ENCODE peak calls at places on chromosomes 4 and X, in five cellular contexts. H is A673, X is PC-3, V is fibroblast of lung, P is HepG2. A is an unnamed sample. For H3K4me1, the result is how much of the 10 kb centered on the place peaks cover.

GRCh38 chr4:83207497-83208105 is 77.0 kb downstream of the COQ2 start:
- DNase-seq in P (no peak), X (peak), V (peak), H (no peak), A (peak)

GRCh38 chr4:7280906-7281305 is 88.6 kb downstream of the SORCS2 start:
- DNase-seq in P (no peak), V (peak), H (no peak), X (peak), A (peak)

GRCh38 chrX:119155416-119156035 is 27.9 kb upstream of the KIAA1210 start:
- DNase-seq in H (peak), P (no peak), X (peak), V (peak), A (peak)

GRCh38 chr4:183763990-183764754 is 105.1 kb downstream of the TRAPPC11 start:
- DNase-seq in H (no peak), P (no peak), X (no peak), V (no peak), A (no peak)

GRCh38 chrX:77658886-77659285 is 127.1 kb downstream of the ATRX start:
- DNase-seq in H (no peak), P (no peak), V (no peak), X (no peak), A (no peak)

GRCh38 chr4:61505773-61506640 is 305.9 kb downstream of the ADGRL3 start:
- DNase-seq in X (no peak), P (no peak), V (no peak), H (no peak), A (no peak)

GRCh38 chrX:67353651-67354370 is 190.0 kb upstream of the AR start:
- DNase-seq in P (no peak), H (no peak), V (peak), X (no peak), A (no peak)

GRCh38 chrX:7698248-7698647 is 144.7 kb upstream of the VCX start:
- DNase-seq in V (no peak), H (no peak), P (no peak), X (no peak), A (no peak)

GRCh38 chrX:12563121-12563520 is 228.1 kb upstream of the PRPS2 start:
- DNase-seq in P (no peak), V (peak), H (no peak), X (peak), A (peak)

GRCh38 chr4:150115851-150116250 is 37.6 kb downstream of the DCLK2 start:
- DNase-seq in V (no peak), P (no peak), H (no peak), X (no peak), A (no peak)
- H3K4me1 ChIP-seq in V (under half), P (under half), H (under half), X (under half), A (under half)

GRCh38 chrX:25005034-25005381 is 10.8 kb downstream of the ARX start:
- DNase-seq in H (no peak), V (no peak), P (no peak), X (no peak), A (no peak)

GRCh38 chrX:25004040-25004439 is 11.7 kb downstream of the ARX start:
- DNase-seq in V (no peak), H (no peak), X (no peak), P (no peak), A (no peak)

GRCh38 chrX:25005382-25006185 is 10.2 kb downstream of the ARX start:
- DNase-seq in H (no peak), X (no peak), V (no peak), P (no peak), A (no peak)

GRCh38 chrX:25003066-25003849 is 12.5 kb downstream of the ARX start:
- DNase-seq in P (no peak), X (no peak), H (no peak), V (no peak), A (no peak)

DNA sequence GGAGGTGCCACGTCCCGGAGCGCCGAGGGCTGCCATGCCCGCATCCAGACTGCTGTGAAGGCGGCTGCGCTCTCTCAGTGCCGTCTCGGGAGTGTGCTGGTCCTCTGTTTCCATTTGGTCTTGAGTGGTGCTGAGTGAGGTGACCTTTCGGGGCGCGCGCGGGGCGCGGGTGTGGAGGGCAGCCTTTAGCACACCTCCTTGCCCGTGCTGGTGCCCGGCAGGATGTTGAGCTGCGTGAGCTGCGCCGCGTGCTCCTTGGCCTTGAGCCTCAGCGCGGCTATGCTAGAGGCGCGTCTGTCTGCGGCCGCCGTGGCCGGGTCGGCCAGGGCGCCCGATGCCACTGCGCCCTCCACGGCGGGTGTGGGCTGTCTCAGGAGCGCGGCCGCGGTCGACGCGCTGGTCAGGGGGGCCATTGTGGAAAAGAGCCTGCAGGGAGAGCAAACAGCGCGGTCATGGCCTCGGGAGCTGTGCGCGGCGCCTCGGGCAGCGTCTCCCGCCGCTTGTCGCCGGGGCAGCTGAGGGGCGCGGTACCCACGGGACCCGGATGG is 11.2 kb downstream of the ARX start:
- DNase-seq in H (no peak), P (no peak), X (no peak), V (no peak), A (no peak)
- TF ChIP-seq EZH2 in H (no peak), P (no peak), X (peak), V (peak), A (no peak)

DNA sequence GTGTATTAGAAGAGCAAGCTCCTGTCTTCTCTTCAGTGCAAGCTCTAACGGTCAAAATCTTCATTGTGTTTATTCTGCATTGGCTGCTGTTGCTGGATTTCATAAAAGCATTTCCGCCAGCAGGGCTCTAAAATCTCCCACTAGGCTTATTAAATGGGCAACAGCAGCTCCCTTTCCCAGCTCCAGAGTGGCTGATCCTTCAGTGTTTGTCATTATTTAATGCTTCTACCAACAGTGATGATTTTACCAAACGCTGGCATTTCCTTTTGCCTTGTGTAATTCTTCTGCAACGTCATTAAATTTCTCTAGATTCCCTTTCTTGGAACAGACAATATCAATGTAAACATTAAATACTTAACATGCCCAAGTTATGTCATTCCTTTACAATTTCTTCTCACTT is 20.1 kb downstream of the SLC7A11 start:
- DNase-seq in P (no peak), V (peak), X (peak), H (peak), A (peak)
- H3K4me3 ChIP-seq in P (no peak), V (no peak), X (no peak), H (peak), A (no peak)

GRCh38 chr4:40211224-40212185 is 14.7 kb downstream of the RHOH start:
- DNase-seq in H (no peak), P (no peak), X (no peak), V (no peak), A (no peak)

GRCh38 chr4:40206421-40206820 is 9.6 kb downstream of the RHOH start:
- DNase-seq in X (no peak), H (no peak), P (no peak), V (no peak), A (no peak)

GRCh38 chr4:40212674-40213504 is 16.1 kb downstream of the RHOH start:
- DNase-seq in H (no peak), X (no peak), P (no peak), V (peak), A (peak)

GRCh38 chr4:40210776-40211175 is 13.9 kb downstream of the RHOH start:
- DNase-seq in P (no peak), V (no peak), H (no peak), X (no peak), A (no peak)

GRCh38 chr4:40209401-40209800 is 12.6 kb downstream of the RHOH start:
- DNase-seq in V (no peak), X (no peak), H (no peak), P (no peak), A (no peak)
- H3K4me1 ChIP-seq in V (under half), X (under half), H (half or more), P (under half), A (under half)

DNA sequence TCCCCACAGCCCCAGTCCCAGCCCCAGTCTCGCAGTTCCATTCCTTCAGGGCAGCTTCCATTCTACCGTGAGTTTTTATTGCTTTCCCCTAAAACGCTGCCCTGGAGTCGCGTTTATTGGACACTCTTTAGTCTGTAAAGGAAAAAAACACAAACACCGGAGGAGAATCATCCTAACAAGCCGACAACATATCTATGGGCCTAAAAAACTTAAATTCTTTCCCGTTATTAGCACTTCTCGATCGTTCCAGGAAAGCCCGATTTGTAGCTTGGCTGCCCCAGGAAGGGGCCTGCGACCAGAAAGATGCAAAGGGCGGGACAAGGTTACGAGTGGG is 178.5 kb downstream of the CBR4 start:
- DNase-seq in V (no peak), X (no peak), H (no peak), P (no peak), A (no peak)
- TF ChIP-seq EZH2 in V (no peak), X (no peak), H (no peak), P (peak), A (no peak)